ENCODE peak calls at places on chromosomes 16 and 17, in nine cellular contexts. U is GM12891; H is NCI-H774; R is stimulated activated CD8-positive, alpha-beta memory T cell treated with anti-CD3 and anti-CD28 coated beads, Interleukin-12 subunit alpha, Interleukin-12 subunit beta, amount 100 ng/mL, for 4 hours; I is stimulated activated CD4-positive, alpha-beta T cell treated with anti-CD3 and anti-CD28 coated beads, Interleukin-4, amount 100 ng/mL, for 4 hours; E is anterior cingulate cortex; L is Right ventricle myocardium superior; K is tibial nerve; A is EL. O is an unnamed sample.

GRCh38 chr16:79050063-79050462 is 550.5 kb downstream of the MAF start:
- DNase-seq in A (no peak), H (no peak), L (no peak), I (no peak), K (no peak), E (no peak), R (no peak), U (no peak), O (no peak)

GRCh38 chr16:85585762-85586161 is 27.4 kb upstream of the GSE1 start:
- DNase-seq in A (no peak), I (no peak), H (no peak), E (no peak), K (no peak), U (no peak), R (no peak), L (no peak), O (no peak)

GRCh38 chr16:83336630-83337029 is 471.1 kb upstream of the HSBP1 start:
- DNase-seq in U (no peak), K (no peak), H (no peak), L (no peak), E (no peak), R (no peak), I (no peak), A (peak), O (no peak)

GRCh38 chr16:8583199-8583598 is 7.1 kb downstream of the TMEM114 start:
- DNase-seq in L (no peak), H (peak), I (no peak), U (no peak), R (no peak), K (no peak), A (peak), E (no peak), O (no peak)

GRCh38 chr17:43406676-43407645 is 8.2 kb downstream of the ARL4D start:
- DNase-seq in U (no peak), H (no peak), R (no peak), I (no peak), L (no peak), E (peak), K (no peak), A (peak), O (no peak)

GRCh38 chr17:2962236-2962635 is 101.2 kb downstream of the OR1D5 start:
- DNase-seq in I (no peak), R (no peak), E (no peak), K (no peak), L (no peak), U (no peak), H (no peak), A (no peak), O (no peak)

GRCh38 chr16:15464401-15465186 is 30.2 kb downstream of the BMERB1 start:
- DNase-seq in K (no peak), A (no peak), I (no peak), R (no peak), U (no peak), H (no peak), E (no peak), L (no peak), O (no peak)

GRCh38 chr17:44916781-44917241 is 1.5 kb upstream of the GFAP start:
- DNase-seq in I (no peak), U (no peak), R (no peak), H (no peak), E (peak), K (no peak), L (peak), A (peak), O (no peak)

GRCh38 chr17:60423865-60424264 is 1.6 kb downstream of the CHCT1 start:
- DNase-seq in A (no peak), K (no peak), L (no peak), U (no peak), I (no peak), H (no peak), E (no peak), R (no peak), O (no peak)

GRCh38 chr17:45338023-45338781 is 21.4 kb upstream of the MAP3K14 start:
- DNase-seq in U (no peak), I (no peak), L (peak), H (no peak), K (no peak), A (no peak), E (no peak), R (no peak), O (no peak)

GRCh38 chr17:40909755-40910154 is 24.7 kb upstream of the KRT20 start:
- DNase-seq in L (no peak), A (peak), U (no peak), R (no peak), E (no peak), K (no peak), H (no peak), I (no peak), O (no peak)

GRCh38 chr17:81387235-81388060 is 7.8 kb upstream of the BAHCC1 start:
- DNase-seq in H (no peak), R (peak), U (peak), E (no peak), A (peak), I (peak), L (no peak), K (no peak), O (no peak)

GRCh38 chr17:17109896-17110295 is 67.6 kb downstream of the MPRIP start:
- DNase-seq in U (no peak), R (no peak), E (no peak), L (no peak), A (no peak), I (peak), H (no peak), K (peak), O (no peak)

GRCh38 chr17:72588961-72589360 is 468.1 kb downstream of the SOX9 start:
- DNase-seq in K (no peak), A (peak), R (no peak), U (no peak), E (no peak), I (no peak), H (peak), L (no peak), O (no peak)

GRCh38 chr17:40518401-40519088 is 17.1 kb upstream of the TNS4 start:
- DNase-seq in A (peak), R (no peak), U (no peak), H (no peak), E (no peak), K (no peak), I (no peak), L (no peak), O (no peak)

GRCh38 chr17:1562178-1562643 is 381 bp downstream of the PITPNA start:
- DNase-seq in U (peak), R (no peak), I (no peak), E (peak), A (no peak), K (no peak), H (no peak), L (peak), O (peak)

O was measured in activated T-helper 9 cell treated with anti-CD3 and anti-CD28 coated beads, Interleukin-2, amount 50 U/mL, for 16 hours.